ENCODE peak calls at places on chromosomes 13 and 19, in five cellular contexts. One of them, this sample, is unnamed.

GRCh38 chr13:33235078-33235477 is 50.5 kb downstream of the STARD13 start:
- DNase-seq in mammary epithelial cell: no peak
- DNase-seq in A549: no peak
- DNase-seq in activated T-helper 1 cell treated with anti-CD3 and anti-CD28 coated beads, Interleukin-12 subunit alpha, Interleukin-12 subunit beta, Interleukin-2, Interleukin-4 antibody, amounts not matched to agents 30 ng/mL and 10 ng/mL and 1 ng/mL, durations not matched to agents 14 hours and 24 hours and 36 hours: no peak
- DNase-seq in B cell: no peak
- DNase-seq in this sample: no peak

GRCh38 chr19:31956771-31957170 is 388.6 kb upstream of the ZNF507 start:
- DNase-seq in activated T-helper 1 cell treated with anti-CD3 and anti-CD28 coated beads, Interleukin-12 subunit alpha, Interleukin-12 subunit beta, Interleukin-2, Interleukin-4 antibody, amounts not matched to agents 30 ng/mL and 10 ng/mL and 1 ng/mL, durations not matched to agents 14 hours and 24 hours and 36 hours: no peak
- DNase-seq in B cell: no peak
- DNase-seq in A549: no peak
- DNase-seq in mammary epithelial cell: no peak
- DNase-seq in this sample: no peak

GRCh38 chr13:42649761-42650289 is 75.9 kb downstream of the TNFSF11 start:
- DNase-seq in B cell: no peak
- DNase-seq in A549: no peak
- DNase-seq in mammary epithelial cell: no peak
- DNase-seq in activated T-helper 1 cell treated with anti-CD3 and anti-CD28 coated beads, Interleukin-12 subunit alpha, Interleukin-12 subunit beta, Interleukin-2, Interleukin-4 antibody, amounts not matched to agents 30 ng/mL and 10 ng/mL and 1 ng/mL, durations not matched to agents 14 hours and 24 hours and 36 hours: no peak
- DNase-seq in this sample: no peak

GRCh38 chr13:102686024-102686423 is 8.8 kb downstream of the METTL21C start:
- DNase-seq in mammary epithelial cell: no peak
- DNase-seq in A549: no peak
- DNase-seq in activated T-helper 1 cell treated with anti-CD3 and anti-CD28 coated beads, Interleukin-12 subunit alpha, Interleukin-12 subunit beta, Interleukin-2, Interleukin-4 antibody, amounts not matched to agents 30 ng/mL and 10 ng/mL and 1 ng/mL, durations not matched to agents 14 hours and 24 hours and 36 hours: no peak
- DNase-seq in B cell: no peak
- DNase-seq in this sample: no peak

GRCh38 chr13:49443327-49443688 is 556 bp downstream of the CAB39L start:
- DNase-seq in activated T-helper 1 cell treated with anti-CD3 and anti-CD28 coated beads, Interleukin-12 subunit alpha, Interleukin-12 subunit beta, Interleukin-2, Interleukin-4 antibody, amounts not matched to agents 30 ng/mL and 10 ng/mL and 1 ng/mL, durations not matched to agents 14 hours and 24 hours and 36 hours: no peak
- DNase-seq in A549: no peak
- DNase-seq in mammary epithelial cell: no peak
- DNase-seq in B cell: no peak
- DNase-seq in this sample: no peak

GRCh38 chr13:51044023-51044665 is 66.9 kb downstream of the C13orf42 start:
- DNase-seq in activated T-helper 1 cell treated with anti-CD3 and anti-CD28 coated beads, Interleukin-12 subunit alpha, Interleukin-12 subunit beta, Interleukin-2, Interleukin-4 antibody, amounts not matched to agents 30 ng/mL and 10 ng/mL and 1 ng/mL, durations not matched to agents 14 hours and 24 hours and 36 hours: no peak
- DNase-seq in A549: no peak
- DNase-seq in B cell: no peak
- DNase-seq in mammary epithelial cell: no peak
- DNase-seq in this sample: no peak

GRCh38 chr19:54124393-54124792 is 8.8 kb downstream of the PRPF31 start:
- DNase-seq in mammary epithelial cell: no peak
- DNase-seq in activated T-helper 1 cell treated with anti-CD3 and anti-CD28 coated beads, Interleukin-12 subunit alpha, Interleukin-12 subunit beta, Interleukin-2, Interleukin-4 antibody, amounts not matched to agents 30 ng/mL and 10 ng/mL and 1 ng/mL, durations not matched to agents 14 hours and 24 hours and 36 hours: no peak
- DNase-seq in B cell: no peak
- DNase-seq in A549: no peak
- DNase-seq in this sample: no peak

GRCh38 chr19:5459360-5459759 is 4.1 kb downstream of the ZNRF4 start:
- DNase-seq in activated T-helper 1 cell treated with anti-CD3 and anti-CD28 coated beads, Interleukin-12 subunit alpha, Interleukin-12 subunit beta, Interleukin-2, Interleukin-4 antibody, amounts not matched to agents 30 ng/mL and 10 ng/mL and 1 ng/mL, durations not matched to agents 14 hours and 24 hours and 36 hours: no peak
- DNase-seq in mammary epithelial cell: no peak
- DNase-seq in A549: no peak
- DNase-seq in B cell: no peak
- DNase-seq in this sample: no peak

GRCh38 chr13:110525328-110526319 is 35.9 kb downstream of the RAB20 start:
- DNase-seq in activated T-helper 1 cell treated with anti-CD3 and anti-CD28 coated beads, Interleukin-12 subunit alpha, Interleukin-12 subunit beta, Interleukin-2, Interleukin-4 antibody, amounts not matched to agents 30 ng/mL and 10 ng/mL and 1 ng/mL, durations not matched to agents 14 hours and 24 hours and 36 hours: no peak
- DNase-seq in mammary epithelial cell: no peak
- DNase-seq in A549: no peak
- DNase-seq in B cell: peak
- DNase-seq in this sample: no peak

GRCh38 chr19:30799854-30800755 is 427.9 kb downstream of the ZNF536 start:
- DNase-seq in B cell: no peak
- DNase-seq in mammary epithelial cell: no peak
- DNase-seq in activated T-helper 1 cell treated with anti-CD3 and anti-CD28 coated beads, Interleukin-12 subunit alpha, Interleukin-12 subunit beta, Interleukin-2, Interleukin-4 antibody, amounts not matched to agents 30 ng/mL and 10 ng/mL and 1 ng/mL, durations not matched to agents 14 hours and 24 hours and 36 hours: peak
- DNase-seq in A549: peak
- DNase-seq in this sample: peak

GRCh38 chr19:50475101-50475568 is 1.2 kb upstream of the EMC10 start:
- DNase-seq in B cell: no peak
- DNase-seq in mammary epithelial cell: no peak
- DNase-seq in activated T-helper 1 cell treated with anti-CD3 and anti-CD28 coated beads, Interleukin-12 subunit alpha, Interleukin-12 subunit beta, Interleukin-2, Interleukin-4 antibody, amounts not matched to agents 30 ng/mL and 10 ng/mL and 1 ng/mL, durations not matched to agents 14 hours and 24 hours and 36 hours: no peak
- DNase-seq in A549: no peak
- DNase-seq in this sample: peak

GRCh38 chr13:19153782-19154450 is 27.7 kb downstream of the TUBA3C start:
- DNase-seq in mammary epithelial cell: no peak
- DNase-seq in activated T-helper 1 cell treated with anti-CD3 and anti-CD28 coated beads, Interleukin-12 subunit alpha, Interleukin-12 subunit beta, Interleukin-2, Interleukin-4 antibody, amounts not matched to agents 30 ng/mL and 10 ng/mL and 1 ng/mL, durations not matched to agents 14 hours and 24 hours and 36 hours: no peak
- DNase-seq in A549: no peak
- DNase-seq in B cell: no peak
- DNase-seq in this sample: no peak

This sample was measured in ovary.